ENCODE peak calls at places on chromosomes 3 and 15, in six cellular contexts. X, K, G, I, Y and D are unnamed samples.

GRCh38 chr3:78737988-78738387 is 1029.8 kb downstream of the ROBO1 start:
- DNase-seq in X (no peak), K (peak), G (no peak), I (no peak), Y (no peak), D (no peak)

GRCh38 chr3:194985031-194985578 is 285.9 kb downstream of the XXYLT1 start:
- DNase-seq in X (peak), K (peak), G (peak), I (no peak), Y (no peak), D (peak)

GRCh38 chr3:119679874-119680273 is 2.7 kb upstream of the COX17 start:
- DNase-seq in X (no peak), K (no peak), G (no peak), I (no peak), Y (no peak), D (no peak)

GRCh38 chr3:15521573-15521965 is at the start of gene COLQ:
- DNase-seq in X (no peak), K (no peak), G (no peak), I (no peak), Y (no peak), D (no peak)

GRCh38 chr3:171695476-171695875 is 114.8 kb downstream of the PLD1 start:
- DNase-seq in X (no peak), K (no peak), G (no peak), I (no peak), Y (no peak), D (no peak)

GRCh38 chr15:100781061-100781960 is 98.3 kb upstream of the ALDH1A3 start:
- DNase-seq in X (no peak), K (no peak), G (no peak), I (peak), Y (no peak), D (no peak)

GRCh38 chr3:123333401-123333800 is 115.5 kb downstream of the ADCY5 start:
- DNase-seq in X (no peak), K (no peak), G (no peak), I (no peak), Y (no peak), D (no peak)

GRCh38 chr3:58082047-58082446 is 73.8 kb downstream of the FLNB start:
- DNase-seq in X (no peak), K (no peak), G (no peak), I (no peak), Y (no peak), D (peak)

GRCh38 chr3:12780776-12781175 is 15.7 kb upstream of the CAND2 start:
- DNase-seq in X (no peak), K (no peak), G (no peak), I (no peak), Y (no peak), D (no peak)

GRCh38 chr3:3847994-3848970 is 49.1 kb downstream of the LRRN1 start:
- DNase-seq in X (no peak), K (no peak), G (no peak), I (no peak), Y (no peak), D (no peak)

GRCh38 chr3:11768604-11769003 is 78.1 kb downstream of the TAMM41 start:
- DNase-seq in X (no peak), K (no peak), G (no peak), I (no peak), Y (no peak), D (no peak)

GRCh38 chr3:30098656-30099454 is 507.5 kb upstream of the TGFBR2 start:
- DNase-seq in X (no peak), K (peak), G (no peak), I (no peak), Y (no peak), D (peak)

GRCh38 chr3:187450791-187451190 is 82.6 kb downstream of the RTP4 start:
- DNase-seq in X (no peak), K (no peak), G (no peak), I (no peak), Y (no peak), D (no peak)

GRCh38 chr3:140180603-140181002 is 245.6 kb downstream of the CLSTN2 start:
- DNase-seq in X (no peak), K (no peak), G (no peak), I (no peak), Y (no peak), D (no peak)

GRCh38 chr3:159854500-159855124 is 134.0 kb upstream of the IL12A start:
- DNase-seq in X (no peak), K (peak), G (peak), I (no peak), Y (no peak), D (peak)

GRCh38 chr3:8617921-8618320 is 26.7 kb downstream of the SSUH2 start:
- DNase-seq in X (no peak), K (no peak), G (no peak), I (no peak), Y (no peak), D (no peak)

GRCh38 chr15:60124460-60125070 is 120.5 kb downstream of the FOXB1 start:
- DNase-seq in X (no peak), K (no peak), G (no peak), I (no peak), Y (no peak), D (no peak)

GRCh38 chr3:72634128-72634527 is 214.1 kb downstream of the SHQ1 start:
- DNase-seq in X (no peak), K (no peak), G (no peak), I (no peak), Y (no peak), D (no peak)

GRCh38 chr3:71492566-71492965 is 91.0 kb downstream of the FOXP1 start:
- DNase-seq in X (no peak), K (no peak), G (no peak), I (no peak), Y (no peak), D (no peak)

GRCh38 chr3:56238299-56238698 is 230.0 kb downstream of the ERC2 start:
- DNase-seq in X (no peak), K (no peak), G (no peak), I (no peak), Y (no peak), D (no peak)

GRCh38 chr15:67127925-67128324 is 62.5 kb downstream of the SMAD3 start:
- DNase-seq in X (no peak), K (peak), G (no peak), I (no peak), Y (no peak), D (peak)

GRCh38 chr3:110344487-110344886 is 727.1 kb upstream of the NECTIN3 start:
- DNase-seq in X (no peak), K (no peak), G (no peak), I (no peak), Y (no peak), D (no peak)

GRCh38 chr3:60309539-60310268 is 941.5 kb downstream of the FHIT start:
- DNase-seq in X (no peak), K (no peak), G (no peak), I (no peak), Y (no peak), D (no peak)

GRCh38 chr15:34119291-34119690 is 17.4 kb downstream of the PGBD4 start:
- DNase-seq in X (no peak), K (peak), G (no peak), I (no peak), Y (no peak), D (no peak)

GRCh38 chr15:65939901-65940617 is 70.8 kb downstream of the RAB11A start:
- DNase-seq in X (no peak), K (peak), G (no peak), I (no peak), Y (no peak), D (peak)

GRCh38 chr3:139561959-139562676 is 22.6 kb upstream of the RBP1 start:
- DNase-seq in X (peak), K (peak), G (no peak), I (no peak), Y (no peak), D (peak)

GRCh38 chr3:123286308-123287023 is 84.7 kb downstream of the SEC22A start:
- DNase-seq in X (peak), K (peak), G (peak), I (peak), Y (no peak), D (peak)